ENCODE peak calls at places on chromosomes 11 and 22, in nine cellular contexts. One of them, this sample, is unnamed.

GRCh38 chr22:48579035-48579914 is 1248.4 kb downstream of the BRD1 start:
- DNase-seq in lower lobe of right lung: peak; percentile 43
- DNase-seq in HL-60: no peak
- DNase-seq in H1: no peak
- DNase-seq in adrenal gland: no peak
- DNase-seq in prostate gland: no peak
- DNase-seq in kidney: peak; percentile 48
- DNase-seq in uterus: no peak
- DNase-seq in CD8-positive, alpha-beta T cell: no peak
- DNase-seq in this sample: no peak

GRCh38 chr11:12893787-12894672 is 115.1 kb upstream of the RASSF10 start:
- DNase-seq in lower lobe of right lung: peak; percentile 60
- DNase-seq in HL-60: no peak
- DNase-seq in H1: peak; percentile 89
- DNase-seq in adrenal gland: peak; percentile 76
- DNase-seq in prostate gland: peak; percentile 44
- DNase-seq in kidney: no peak
- DNase-seq in uterus: peak; percentile 68
- DNase-seq in CD8-positive, alpha-beta T cell: peak; percentile 50
- DNase-seq in this sample: peak; percentile 33

GRCh38 chr11:119470316-119471266 is 47.6 kb upstream of the THY1 start:
- DNase-seq in lower lobe of right lung: no peak
- DNase-seq in HL-60: no peak
- DNase-seq in H1: peak; percentile 43
- DNase-seq in adrenal gland: no peak
- DNase-seq in prostate gland: no peak
- DNase-seq in kidney: no peak
- DNase-seq in uterus: no peak
- DNase-seq in CD8-positive, alpha-beta T cell: no peak
- DNase-seq in this sample: peak; percentile 16

GRCh38 chr11:116110356-116110755 is 606.1 kb upstream of the CADM1 start:
- DNase-seq in lower lobe of right lung: no peak
- DNase-seq in HL-60: no peak
- DNase-seq in H1: no peak
- DNase-seq in adrenal gland: no peak
- DNase-seq in prostate gland: no peak
- DNase-seq in kidney: no peak
- DNase-seq in uterus: no peak
- DNase-seq in CD8-positive, alpha-beta T cell: no peak
- DNase-seq in this sample: no peak

GRCh38 chr11:63940786-63941185 is 2.0 kb downstream of the NAA40 start:
- DNase-seq in lower lobe of right lung: no peak
- DNase-seq in HL-60: no peak
- DNase-seq in H1: no peak
- DNase-seq in adrenal gland: no peak
- DNase-seq in prostate gland: no peak
- DNase-seq in kidney: no peak
- DNase-seq in uterus: no peak
- DNase-seq in CD8-positive, alpha-beta T cell: no peak
- DNase-seq in this sample: no peak

GRCh38 chr22:39785232-39785631 is 108.3 kb downstream of the ENTHD1 start:
- DNase-seq in lower lobe of right lung: no peak
- DNase-seq in HL-60: no peak
- DNase-seq in H1: no peak
- DNase-seq in adrenal gland: no peak
- DNase-seq in prostate gland: no peak
- DNase-seq in kidney: no peak
- DNase-seq in uterus: no peak
- DNase-seq in CD8-positive, alpha-beta T cell: no peak
- DNase-seq in this sample: no peak

GRCh38 chr22:37742374-37743092 is 45.7 kb downstream of the TRIOBP start:
- DNase-seq in lower lobe of right lung: no peak
- DNase-seq in HL-60: no peak
- DNase-seq in H1: no peak
- DNase-seq in adrenal gland: peak; percentile 66
- DNase-seq in prostate gland: no peak
- DNase-seq in kidney: no peak
- DNase-seq in uterus: peak; percentile 79
- DNase-seq in CD8-positive, alpha-beta T cell: no peak
- DNase-seq in this sample: peak; percentile 59

GRCh38 chr11:100681064-100681502 is 6.0 kb upstream of the ARHGAP42 start:
- DNase-seq in lower lobe of right lung: peak; percentile 79
- DNase-seq in HL-60: peak; percentile 28
- DNase-seq in H1: no peak
- DNase-seq in adrenal gland: peak; percentile 37
- DNase-seq in prostate gland: peak; percentile 25
- DNase-seq in kidney: no peak
- DNase-seq in uterus: peak; percentile 51
- DNase-seq in CD8-positive, alpha-beta T cell: peak; percentile 18
- DNase-seq in this sample: no peak

GRCh38 chr22:32329202-32329645 is 28.4 kb upstream of the RFPL3 start:
- DNase-seq in lower lobe of right lung: no peak
- DNase-seq in HL-60: no peak
- DNase-seq in H1: peak; percentile 20
- DNase-seq in adrenal gland: no peak
- DNase-seq in prostate gland: no peak
- DNase-seq in kidney: no peak
- DNase-seq in uterus: no peak
- DNase-seq in CD8-positive, alpha-beta T cell: peak; percentile 5
- DNase-seq in this sample: no peak

GRCh38 chr11:92098172-92098571 is 126.4 kb upstream of the FAT3 start:
- DNase-seq in lower lobe of right lung: no peak
- DNase-seq in HL-60: no peak
- DNase-seq in H1: no peak
- DNase-seq in adrenal gland: no peak
- DNase-seq in prostate gland: no peak
- DNase-seq in kidney: no peak
- DNase-seq in uterus: no peak
- DNase-seq in CD8-positive, alpha-beta T cell: no peak
- DNase-seq in this sample: no peak

GRCh38 chr11:74450318-74450717 is 17.0 kb downstream of the KCNE3 start:
- DNase-seq in lower lobe of right lung: no peak
- DNase-seq in HL-60: no peak
- DNase-seq in H1: no peak
- DNase-seq in adrenal gland: no peak
- DNase-seq in prostate gland: no peak
- DNase-seq in kidney: no peak
- DNase-seq in uterus: no peak
- DNase-seq in CD8-positive, alpha-beta T cell: no peak
- DNase-seq in this sample: no peak

GRCh38 chr11:129148487-129148886 is 43.6 kb downstream of the ARHGAP32 start:
- DNase-seq in lower lobe of right lung: no peak
- DNase-seq in HL-60: no peak
- DNase-seq in H1: no peak
- DNase-seq in adrenal gland: no peak
- DNase-seq in prostate gland: no peak
- DNase-seq in kidney: no peak
- DNase-seq in uterus: no peak
- DNase-seq in CD8-positive, alpha-beta T cell: no peak
- DNase-seq in this sample: no peak

GRCh38 chr22:36197601-36198146 is 3.9 kb downstream of the APOL4 start:
- DNase-seq in lower lobe of right lung: no peak
- DNase-seq in HL-60: no peak
- DNase-seq in H1: no peak
- DNase-seq in adrenal gland: no peak
- DNase-seq in prostate gland: no peak
- DNase-seq in kidney: no peak
- DNase-seq in uterus: no peak
- DNase-seq in CD8-positive, alpha-beta T cell: no peak
- DNase-seq in this sample: no peak

GRCh38 chr11:62602141-62603071 is 741 bp upstream of the MTA2 start:
- DNase-seq in lower lobe of right lung: peak; percentile 78
- DNase-seq in HL-60: no peak
- DNase-seq in H1: peak; percentile 77
- DNase-seq in adrenal gland: peak; percentile 84
- DNase-seq in prostate gland: peak; percentile 61
- DNase-seq in kidney: peak; percentile 93
- DNase-seq in uterus: peak; percentile 73
- DNase-seq in CD8-positive, alpha-beta T cell: no peak
- DNase-seq in this sample: peak; percentile 91

GRCh38 chr22:26033071-26033470 is 136.2 kb upstream of the SEZ6L start:
- DNase-seq in lower lobe of right lung: no peak
- DNase-seq in HL-60: no peak
- DNase-seq in H1: no peak
- DNase-seq in adrenal gland: no peak
- DNase-seq in prostate gland: no peak
- DNase-seq in kidney: no peak
- DNase-seq in uterus: no peak
- DNase-seq in CD8-positive, alpha-beta T cell: no peak
- DNase-seq in this sample: no peak

DNA sequence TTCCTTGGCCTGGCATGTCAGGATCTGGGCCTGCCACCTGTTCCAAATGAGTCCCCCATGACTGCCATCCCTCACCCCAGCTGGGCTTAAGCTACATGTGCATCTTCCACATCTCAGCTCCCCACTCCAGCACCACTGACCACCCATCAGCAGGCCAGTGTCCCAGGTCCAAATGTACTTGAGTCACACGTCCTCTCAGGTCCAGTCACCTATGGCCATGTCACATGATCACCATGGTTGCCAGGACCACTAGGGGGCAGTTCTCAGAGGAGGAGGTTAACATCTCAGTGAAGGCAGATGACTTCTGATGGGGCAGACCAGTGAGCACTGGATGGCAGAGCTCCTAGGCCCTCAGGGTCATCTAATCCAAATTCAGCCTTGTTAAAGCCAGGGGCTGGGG is 41.9 kb upstream of the WNT11 start:
- DNase-seq in lower lobe of right lung: no peak
- DNase-seq in HL-60: no peak
- DNase-seq in H1: peak; percentile 59
- DNase-seq in adrenal gland: no peak
- DNase-seq in prostate gland: no peak
- DNase-seq in kidney: peak; percentile 29
- DNase-seq in uterus: no peak
- DNase-seq in CD8-positive, alpha-beta T cell: no peak
- DNase-seq in this sample: no peak
- TF ChIP-seq CTCF in lower lobe of right lung: no peak
- TF ChIP-seq CTCF in HL-60: no peak
- TF ChIP-seq CTCF in H1: peak; percentile 72
- TF ChIP-seq CTCF in adrenal gland: no peak
- TF ChIP-seq CTCF in prostate gland: no peak
- TF ChIP-seq CTCF in kidney: no peak
- TF ChIP-seq CTCF in uterus: no peak
- TF ChIP-seq CTCF in CD8-positive, alpha-beta T cell: no peak
- TF ChIP-seq CTCF in this sample: no peak

DNA sequence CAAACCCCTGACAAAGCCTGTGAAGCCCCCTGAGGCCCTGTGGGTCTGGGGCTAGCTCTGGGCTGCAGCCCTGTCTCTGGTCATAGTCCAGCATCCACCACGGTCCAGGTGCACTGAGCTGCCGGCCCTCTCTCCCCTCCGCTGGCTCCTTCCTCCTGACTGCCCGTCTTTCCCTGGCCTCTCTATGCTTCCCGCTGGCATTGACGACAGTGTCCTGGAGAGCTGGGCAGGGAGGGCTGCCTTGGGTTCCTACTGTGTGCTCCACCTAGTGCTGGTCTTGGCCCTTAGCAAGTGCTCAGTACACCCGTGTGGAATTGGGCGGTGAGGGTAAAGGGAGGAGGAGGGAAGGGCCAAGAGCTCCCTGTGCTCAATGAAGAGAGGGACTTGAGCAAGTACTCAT is 868 bp upstream of the MYEOV start:
- DNase-seq in lower lobe of right lung: peak; percentile 69
- DNase-seq in HL-60: no peak
- DNase-seq in H1: no peak
- DNase-seq in adrenal gland: no peak
- DNase-seq in prostate gland: no peak
- DNase-seq in kidney: peak; percentile 49
- DNase-seq in uterus: no peak
- DNase-seq in CD8-positive, alpha-beta T cell: no peak
- DNase-seq in this sample: peak; percentile 84
- H3K27ac ChIP-seq in lower lobe of right lung: no peak overlapping the region
- H3K27ac ChIP-seq in HL-60: no peak overlapping the region
- H3K27ac ChIP-seq in H1: no peak overlapping the region
- H3K27ac ChIP-seq in adrenal gland: no peak overlapping the region
- H3K27ac ChIP-seq in prostate gland: no peak overlapping the region
- H3K27ac ChIP-seq in kidney: no peak overlapping the region
- H3K27ac ChIP-seq in uterus: no peak overlapping the region
- H3K27ac ChIP-seq in CD8-positive, alpha-beta T cell: no peak overlapping the region
- H3K27ac ChIP-seq in this sample: no peak overlapping the region

DNA sequence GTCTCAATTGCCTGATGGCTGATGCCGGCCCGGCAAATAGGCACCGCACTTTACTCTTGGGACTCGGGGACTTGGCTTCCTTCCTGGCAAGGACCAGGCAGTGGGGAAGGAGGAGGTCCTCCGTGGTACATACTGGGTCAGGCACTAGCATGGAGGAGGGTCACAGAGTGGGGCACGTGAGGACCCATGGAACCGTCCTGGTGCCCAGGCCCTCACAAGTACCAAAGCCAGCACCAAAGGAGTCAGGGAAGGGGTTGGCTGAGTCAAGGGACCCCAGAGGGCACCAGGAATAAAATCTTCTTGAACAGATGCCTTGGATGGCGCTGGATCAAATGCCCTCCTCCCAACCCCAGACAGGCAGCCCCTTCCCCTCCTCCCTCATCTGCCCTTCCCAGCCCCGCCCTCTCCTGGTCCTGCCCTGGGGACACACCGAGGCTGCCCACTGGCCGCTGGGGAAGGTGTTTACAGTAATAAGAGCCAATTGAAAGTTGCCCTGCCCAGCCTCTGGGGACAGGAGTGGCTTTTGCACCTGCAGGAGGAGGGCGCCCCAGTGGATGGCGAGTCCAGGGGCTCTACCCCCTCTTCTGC is 5.6 kb upstream of the CARNS1 start:
- DNase-seq in lower lobe of right lung: no peak
- DNase-seq in HL-60: no peak
- DNase-seq in H1: peak; percentile 80
- DNase-seq in adrenal gland: no peak
- DNase-seq in prostate gland: no peak
- DNase-seq in kidney: no peak
- DNase-seq in uterus: no peak
- DNase-seq in CD8-positive, alpha-beta T cell: no peak
- DNase-seq in this sample: peak; percentile 70
- H3K4me3 ChIP-seq in lower lobe of right lung: peak overlapping the region; percentile 36
- H3K4me3 ChIP-seq in HL-60: no peak overlapping the region
- H3K4me3 ChIP-seq in H1: no peak overlapping the region
- H3K4me3 ChIP-seq in adrenal gland: no peak overlapping the region
- H3K4me3 ChIP-seq in prostate gland: no peak overlapping the region
- H3K4me3 ChIP-seq in kidney: no peak overlapping the region
- H3K4me3 ChIP-seq in uterus: no peak overlapping the region
- H3K4me3 ChIP-seq in CD8-positive, alpha-beta T cell: peak overlapping the region; percentile 66
- H3K4me3 ChIP-seq in this sample: no peak overlapping the region

DNA sequence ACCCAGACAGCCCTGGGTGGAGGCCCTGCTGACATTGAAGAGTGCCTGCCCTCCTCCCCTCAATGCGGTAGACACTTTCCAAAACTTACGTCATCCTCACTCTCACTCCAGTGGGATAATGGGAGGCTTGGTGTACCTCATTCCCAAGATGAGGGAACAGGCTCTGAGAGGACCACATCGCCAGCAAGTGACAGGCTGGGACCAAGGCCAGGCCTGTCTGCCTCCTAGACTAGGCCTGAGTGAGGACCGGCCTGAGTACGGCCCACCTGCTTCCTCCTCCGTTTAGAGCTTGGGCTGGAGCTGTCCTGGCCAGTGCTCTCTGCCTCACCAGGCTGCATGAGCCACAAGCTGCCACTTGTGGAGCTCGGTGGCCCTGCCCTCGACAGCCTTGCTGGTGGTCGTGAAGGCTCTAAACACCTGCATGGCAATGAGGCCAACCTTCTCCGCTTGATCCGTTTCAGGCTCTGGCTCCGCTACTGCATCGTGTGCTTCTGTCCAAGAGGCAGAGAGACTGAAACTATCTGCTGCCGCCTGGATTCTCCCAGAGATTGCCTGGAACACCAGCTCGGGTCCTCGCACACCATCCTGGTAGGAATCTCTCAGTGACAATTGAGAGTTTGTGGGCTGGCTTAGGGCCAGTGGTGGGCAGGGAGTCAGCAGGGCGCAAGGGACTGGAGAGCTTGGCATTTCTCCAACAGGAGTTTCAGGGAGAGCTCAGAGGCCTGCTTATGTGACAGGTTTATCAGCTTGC is 9.5 kb downstream of the LRRC75B start:
- DNase-seq in lower lobe of right lung: no peak
- DNase-seq in HL-60: no peak
- DNase-seq in H1: no peak
- DNase-seq in adrenal gland: no peak
- DNase-seq in prostate gland: no peak
- DNase-seq in kidney: peak; percentile 40
- DNase-seq in uterus: no peak
- DNase-seq in CD8-positive, alpha-beta T cell: no peak
- DNase-seq in this sample: no peak
- TF ChIP-seq CTCF in lower lobe of right lung: no peak
- TF ChIP-seq CTCF in HL-60: no peak
- TF ChIP-seq CTCF in H1: no peak
- TF ChIP-seq CTCF in adrenal gland: no peak
- TF ChIP-seq CTCF in prostate gland: no peak
- TF ChIP-seq CTCF in kidney: no peak
- TF ChIP-seq CTCF in uterus: no peak
- TF ChIP-seq CTCF in CD8-positive, alpha-beta T cell: no peak
- TF ChIP-seq CTCF in this sample: no peak